ENCODE peak calls at places on chromosome X, in five cellular contexts. One of them, this sample, is unnamed.

GRCh38 chrX:14528629-14529287 is 578 bp upstream of the GLRA2 start:
- DNase-seq in mesendoderm: peak; percentile 70
- DNase-seq in posterior vena cava: peak; percentile 80
- DNase-seq in effector memory CD4-positive, alpha-beta T cell: peak; percentile 5
- DNase-seq in left colon: peak; percentile 85
- DNase-seq in this sample: peak; percentile 7

GRCh38 chrX:10208281-10208856 is 51.6 kb downstream of the CLCN4 start:
- DNase-seq in mesendoderm: no peak
- DNase-seq in left colon: no peak
- DNase-seq in posterior vena cava: no peak
- DNase-seq in effector memory CD4-positive, alpha-beta T cell: no peak
- DNase-seq in this sample: no peak

GRCh38 chrX:129823115-129823514 is 20.6 kb downstream of the ZDHHC9 start:
- DNase-seq in left colon: peak; percentile 58
- DNase-seq in posterior vena cava: no peak
- DNase-seq in effector memory CD4-positive, alpha-beta T cell: peak; percentile 25
- DNase-seq in mesendoderm: peak; percentile 39
- DNase-seq in this sample: peak; percentile 65

GRCh38 chrX:38313190-38313589 is 14.1 kb downstream of the RPGR start:
- DNase-seq in mesendoderm: no peak
- DNase-seq in effector memory CD4-positive, alpha-beta T cell: no peak
- DNase-seq in posterior vena cava: no peak
- DNase-seq in left colon: no peak
- DNase-seq in this sample: no peak

GRCh38 chrX:45428816-45429215 is 228.1 kb upstream of the DIPK2B start:
- DNase-seq in left colon: no peak
- DNase-seq in effector memory CD4-positive, alpha-beta T cell: no peak
- DNase-seq in mesendoderm: no peak
- DNase-seq in posterior vena cava: no peak
- DNase-seq in this sample: no peak

GRCh38 chrX:68945081-68945602 is 116.3 kb downstream of the EFNB1 start:
- DNase-seq in mesendoderm: no peak
- DNase-seq in posterior vena cava: no peak
- DNase-seq in effector memory CD4-positive, alpha-beta T cell: no peak
- DNase-seq in left colon: no peak
- DNase-seq in this sample: no peak

GRCh38 chrX:31092476-31092875 is 20.6 kb upstream of the FTHL17 start:
- DNase-seq in left colon: no peak
- DNase-seq in posterior vena cava: no peak
- DNase-seq in effector memory CD4-positive, alpha-beta T cell: no peak
- DNase-seq in mesendoderm: no peak
- DNase-seq in this sample: no peak

GRCh38 chrX:13662537-13662841 is 9.5 kb downstream of the TCEANC start:
- DNase-seq in left colon: no peak
- DNase-seq in posterior vena cava: no peak
- DNase-seq in mesendoderm: no peak
- DNase-seq in effector memory CD4-positive, alpha-beta T cell: no peak
- DNase-seq in this sample: no peak

GRCh38 chrX:52990848-52991247 is 32.5 kb upstream of the FAM156A start:
- DNase-seq in mesendoderm: no peak
- DNase-seq in left colon: no peak
- DNase-seq in effector memory CD4-positive, alpha-beta T cell: no peak
- DNase-seq in posterior vena cava: no peak
- DNase-seq in this sample: no peak

This sample was measured in T-helper 1 cell.